ENCODE peak calls at places on chromosomes 4 and X, in nine cellular contexts. X is left ventricle myocardium inferior, I is cardiac fibroblast, D is right atrium auricular region, R is kidney epithelial cell, A is lower lobe of right lung, C is left lung, L is cardiac muscle cell, V is bronchial epithelial cell. H is an unnamed sample.

GRCh38 chrX:122586831-122587230 is 597.2 kb upstream of the GRIA3 start:
- DNase-seq in V (no peak), A (no peak), L (no peak), D (no peak), C (no peak), R (no peak), X (no peak), I (peak), H (peak)

GRCh38 chr4:16264798-16265197 is 38.5 kb upstream of the TAPT1 start:
- DNase-seq in D (no peak), A (no peak), I (peak), C (no peak), V (peak), X (no peak), L (peak), R (no peak), H (peak)

GRCh38 chrX:28910501-28910900 is 323.3 kb downstream of the IL1RAPL1 start:
- DNase-seq in C (no peak), X (no peak), L (no peak), R (no peak), A (no peak), V (no peak), I (peak), D (no peak), H (no peak)

GRCh38 chr4:57233391-57233790 is 123.2 kb upstream of the IGFBP7 start:
- DNase-seq in I (peak), V (peak), A (no peak), R (no peak), C (no peak), X (no peak), D (no peak), L (no peak), H (peak)

GRCh38 chr4:82519072-82519471 is 42.7 kb downstream of the TMEM150C start:
- DNase-seq in R (no peak), V (peak), A (no peak), X (no peak), D (no peak), C (no peak), I (peak), L (no peak), H (no peak)

GRCh38 chr4:168713193-168713592 is 216.3 kb downstream of the PALLD start:
- DNase-seq in R (no peak), X (no peak), V (no peak), C (no peak), L (peak), I (no peak), D (no peak), A (no peak), H (no peak)

GRCh38 chrX:65581661-65582339 is 47.2 kb upstream of the LAS1L start:
- DNase-seq in V (peak), R (no peak), A (no peak), C (no peak), X (peak), D (peak), L (peak), I (peak), H (peak)

GRCh38 chrX:41971346-41971745 is 48.0 kb upstream of the CASK start:
- DNase-seq in I (no peak), A (no peak), C (no peak), R (no peak), V (no peak), D (no peak), X (no peak), L (no peak), H (no peak)

GRCh38 chr4:24163314-24163713 is 273.5 kb upstream of the PPARGC1A start:
- DNase-seq in X (no peak), C (no peak), A (no peak), R (no peak), L (no peak), I (no peak), D (no peak), V (no peak), H (no peak)

GRCh38 chrX:131831185-131831520 is 191.9 kb upstream of the STK26 start:
- DNase-seq in V (no peak), I (no peak), A (no peak), C (no peak), L (no peak), D (no peak), R (no peak), X (no peak), H (no peak)

GRCh38 chr4:169617306-169617705 is 3.1 kb upstream of the CLCN3 start:
- DNase-seq in C (no peak), V (no peak), L (no peak), R (no peak), D (no peak), I (no peak), A (no peak), X (no peak), H (no peak)

GRCh38 chrX:133741303-133741702 is 244.1 kb downstream of the GPC3 start:
- DNase-seq in D (no peak), V (no peak), X (no peak), A (no peak), I (peak), C (no peak), L (no peak), R (no peak), H (no peak)

GRCh38 chrX:69238153-69238959 is 73.1 kb upstream of the PJA1 start:
- DNase-seq in D (no peak), X (peak), A (no peak), V (no peak), C (no peak), L (peak), R (no peak), I (no peak), H (no peak)

GRCh38 chrX:133335027-133335426 is 80.3 kb downstream of the GPC4 start:
- DNase-seq in A (no peak), D (no peak), R (no peak), V (peak), L (peak), I (peak), C (no peak), X (no peak), H (peak)

GRCh38 chr4:67087897-67088296 is 457.4 kb downstream of the CENPC start:
- DNase-seq in X (no peak), C (no peak), D (peak), A (no peak), R (no peak), I (peak), V (peak), L (peak), H (no peak)

GRCh38 chr4:53476232-53477037 is 99.0 kb downstream of the FIP1L1 start:
- DNase-seq in D (no peak), C (no peak), I (peak), L (no peak), R (peak), A (no peak), X (no peak), V (peak), H (peak)

GRCh38 chr4:48693856-48694574 is 86.1 kb downstream of the FRYL start:
- DNase-seq in D (no peak), L (no peak), A (no peak), V (no peak), C (no peak), X (no peak), I (no peak), R (no peak), H (no peak)

GRCh38 chr4:5809216-5809776 is 83.6 kb downstream of the CRMP1 start:
- DNase-seq in L (no peak), C (peak), X (no peak), A (no peak), V (no peak), D (no peak), R (no peak), I (no peak), H (peak)

GRCh38 chr4:15002659-15003440 is 569 bp downstream of the CPEB2 start:
- DNase-seq in X (peak), D (peak), R (no peak), V (peak), C (peak), I (peak), A (peak), L (peak), H (peak)

GRCh38 chr4:123505077-123505456 is 108.5 kb downstream of the SPRY1 start:
- DNase-seq in A (no peak), L (peak), I (peak), R (no peak), C (no peak), X (no peak), D (no peak), V (no peak), H (no peak)

GRCh38 chr4:4461850-4462249 is 74.9 kb downstream of the NSG1 start:
- DNase-seq in R (no peak), A (no peak), D (no peak), V (no peak), X (no peak), I (no peak), L (no peak), C (no peak), H (no peak)

GRCh38 chr4:21593268-21594002 is 355.1 kb downstream of the KCNIP4 start:
- DNase-seq in X (no peak), L (no peak), I (no peak), R (no peak), A (no peak), V (no peak), C (peak), D (no peak), H (peak)

GRCh38 chrX:10618911-10619310 is 1.5 kb downstream of the MID1 start:
- DNase-seq in D (no peak), V (no peak), L (peak), X (no peak), R (no peak), C (no peak), I (peak), A (no peak), H (no peak)

GRCh38 chr4:71110499-71110898 is 117.0 kb downstream of the DCK start:
- DNase-seq in I (no peak), D (no peak), X (no peak), C (no peak), A (no peak), V (no peak), R (no peak), L (no peak), H (no peak)

GRCh38 chr4:10456270-10457254 is 664 bp downstream of the ZNF518B start:
- DNase-seq in V (peak), C (peak), I (peak), R (no peak), D (no peak), X (peak), L (peak), A (peak), H (peak)

GRCh38 chr4:23857353-23857752 is 32.5 kb downstream of the PPARGC1A start:
- DNase-seq in X (no peak), A (no peak), L (no peak), D (no peak), C (no peak), V (peak), R (no peak), I (peak), H (peak)

GRCh38 chrX:18701621-18702361 is 5.7 kb upstream of the PPEF1 start:
- DNase-seq in D (no peak), R (no peak), L (no peak), X (peak), A (peak), V (peak), C (no peak), I (peak), H (no peak)

GRCh38 chr4:52545099-52546069 is 113.7 kb downstream of the USP46 start:
- DNase-seq in C (peak), R (no peak), D (peak), X (peak), A (peak), I (peak), L (peak), V (peak), H (peak)

GRCh38 chr4:24850669-24851068 is 55.3 kb downstream of the SOD3 start:
- DNase-seq in V (peak), X (no peak), C (no peak), D (no peak), I (peak), R (peak), A (no peak), L (no peak), H (peak)

DNA sequence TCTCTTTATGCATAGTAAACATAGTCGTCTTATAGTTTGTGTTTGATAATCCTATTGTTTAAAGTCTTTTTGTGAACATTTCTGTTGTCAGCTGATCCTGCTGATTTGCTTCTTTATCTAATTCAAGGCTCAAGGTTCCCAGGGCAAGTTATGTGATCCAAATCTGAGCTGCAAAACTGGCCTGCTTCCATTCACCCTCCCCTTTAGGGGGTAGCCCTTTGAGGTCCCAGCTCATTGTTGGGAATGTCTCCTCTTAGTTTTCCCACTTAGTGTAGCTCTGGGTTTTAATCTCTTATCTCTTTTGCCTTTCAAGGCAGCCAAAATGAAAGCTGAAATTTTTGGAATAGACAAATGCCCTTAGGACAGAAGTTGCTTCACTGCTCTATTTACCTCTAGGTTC is 40.2 kb upstream of the MAGED1 start:
- DNase-seq in I (no peak), D (no peak), R (no peak), A (no peak), V (no peak), X (no peak), C (no peak), L (no peak), H (no peak)
- H3K4me3 ChIP-seq in I (no peak), D (no peak), R (no peak), A (no peak), V (no peak), X (no peak), C (no peak), L (no peak), H (no peak)

GRCh38 chr4:38453253-38453881 is 210.6 kb upstream of the KLF3 start:
- DNase-seq in I (no peak), V (no peak), D (no peak), R (no peak), A (no peak), C (no peak), X (no peak), L (no peak), H (no peak)

GRCh38 chr4:38454284-38454683 is 209.7 kb upstream of the KLF3 start:
- DNase-seq in I (no peak), A (no peak), X (no peak), C (no peak), R (no peak), L (no peak), V (no peak), D (no peak), H (no peak)

GRCh38 chr4:38452009-38452408 is 212.0 kb upstream of the KLF3 start:
- DNase-seq in A (no peak), X (no peak), V (no peak), D (no peak), I (no peak), C (no peak), L (no peak), R (no peak), H (no peak)

GRCh38 chr4:38455092-38455855 is 208.7 kb upstream of the KLF3 start:
- DNase-seq in C (no peak), X (no peak), A (no peak), I (no peak), D (no peak), R (no peak), V (no peak), L (no peak), H (no peak)

DNA sequence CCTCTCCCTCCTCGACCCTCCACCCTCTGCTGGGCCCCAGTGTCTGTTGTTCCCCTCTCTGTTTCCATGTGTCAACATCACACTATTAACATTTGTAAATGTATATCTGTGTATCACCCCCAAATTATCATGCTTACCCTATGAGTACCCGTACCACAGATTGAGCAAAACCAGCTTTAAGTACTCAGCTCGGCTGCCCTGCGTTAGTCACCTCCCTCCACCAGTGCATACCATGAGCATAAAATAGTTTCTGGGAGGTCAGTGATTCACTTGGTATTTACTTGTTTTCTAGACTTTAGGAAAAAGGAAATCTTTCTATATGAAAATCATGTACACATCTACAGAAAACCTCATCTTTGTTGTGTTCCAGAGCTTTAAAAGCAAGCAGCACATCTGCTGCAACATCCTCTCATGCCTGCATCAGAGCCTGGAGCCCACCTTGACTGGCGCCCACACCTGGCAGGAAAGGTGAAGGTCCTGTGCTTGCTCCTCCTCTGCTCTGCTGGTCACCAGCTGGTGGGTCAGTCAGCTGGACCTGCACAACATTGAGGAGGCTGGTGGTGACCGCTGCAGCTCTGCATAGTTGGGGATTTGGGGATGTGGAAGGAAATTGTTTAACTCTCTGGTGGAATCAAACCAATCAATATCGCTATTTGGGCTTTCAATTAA is 214.4 kb upstream of the KLF3 start:
- DNase-seq in I (no peak), X (no peak), D (no peak), V (peak), R (no peak), L (no peak), A (no peak), C (peak), H (peak)
- TF ChIP-seq CTCF in I (no peak), X (no peak), D (no peak), V (no peak), R (peak), L (no peak), A (no peak), C (no peak), H (no peak)

GRCh38 chr4:186647821-186648220 is 75.8 kb downstream of the FAT1 start:
- DNase-seq in A (no peak), I (no peak), V (no peak), L (no peak), C (no peak), X (no peak), D (no peak), R (no peak), H (no peak)

GRCh38 chr4:186653973-186654372 is 69.7 kb downstream of the FAT1 start:
- DNase-seq in L (no peak), C (no peak), I (no peak), A (no peak), X (no peak), R (no peak), D (no peak), V (no peak), H (no peak)

GRCh38 chr4:186650401-186651180 is 73.1 kb downstream of the FAT1 start:
- DNase-seq in C (no peak), A (no peak), D (no peak), V (no peak), X (no peak), R (no peak), L (no peak), I (no peak), H (no peak)

GRCh38 chr4:186651624-186652023 is 72.0 kb downstream of the FAT1 start:
- DNase-seq in D (peak), V (no peak), C (no peak), I (peak), L (peak), X (peak), A (no peak), R (no peak), H (peak)

DNA sequence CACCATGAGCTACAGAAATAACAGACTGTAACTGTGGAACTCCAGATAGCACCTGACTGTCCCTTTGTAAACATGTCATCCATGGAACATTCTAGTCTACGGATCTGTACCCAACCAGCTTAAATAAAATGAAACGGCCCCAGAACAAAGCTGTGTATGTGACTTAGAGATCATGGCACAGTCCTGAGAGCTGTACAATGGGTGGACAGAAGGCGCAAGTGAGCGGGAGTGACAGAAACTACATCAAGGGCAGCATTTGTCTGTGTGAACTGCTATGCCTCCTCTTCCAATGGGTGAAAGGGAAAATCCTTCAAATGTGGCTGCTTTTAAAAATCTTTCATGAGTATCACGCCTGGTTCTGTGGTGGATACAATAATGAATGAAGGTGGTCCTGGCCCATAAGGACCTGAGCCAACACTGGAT is 72.5 kb downstream of the FAT1 start:
- DNase-seq in A (no peak), D (no peak), I (no peak), V (no peak), R (no peak), L (no peak), C (no peak), X (no peak), H (no peak)
- H3K4me3 ChIP-seq in A (peak), D (peak), I (peak), V (no peak), R (no peak), L (no peak), C (no peak), X (peak), H (no peak)

GRCh38 chr4:2363951-2364653 is 54.3 kb downstream of the ZFYVE28 start:
- DNase-seq in R (no peak), I (no peak), L (no peak), V (no peak), X (no peak), C (peak), D (no peak), A (peak), H (no peak)
- TF ChIP-seq CTCF in R (no peak), I (no peak), L (no peak), V (no peak), X (no peak), C (no peak), D (no peak), A (no peak), H (no peak)

GRCh38 chr4:178165251-178165650 is 723.0 kb upstream of the AGA start:
- DNase-seq in L (no peak), I (no peak), A (no peak), X (no peak), V (peak), C (no peak), R (no peak), D (no peak), H (no peak)

DNA sequence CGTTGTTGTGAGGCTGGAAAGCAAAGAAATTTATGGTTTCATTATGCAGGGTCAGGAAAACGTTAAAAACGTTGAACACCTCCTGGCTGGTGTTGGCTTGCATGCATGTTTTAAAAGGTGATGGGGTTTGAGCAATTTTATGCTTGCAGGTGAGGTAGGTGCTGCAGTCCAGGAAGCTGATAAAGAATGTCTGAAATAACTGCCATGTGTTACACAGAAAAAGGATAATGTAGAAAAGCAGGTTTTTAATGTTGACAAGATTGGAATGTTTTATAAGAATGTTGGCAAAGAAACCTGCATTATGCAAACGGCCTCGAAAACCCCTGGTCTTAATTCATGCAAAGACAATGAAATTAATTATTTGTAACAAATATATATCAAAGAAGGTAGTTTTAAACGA is 723.7 kb upstream of the AGA start:
- DNase-seq in V (peak), D (no peak), L (no peak), R (no peak), I (no peak), X (no peak), C (no peak), A (no peak), H (no peak)
- H3K4me3 ChIP-seq in V (no peak), D (no peak), L (no peak), R (no peak), I (no peak), X (no peak), C (no peak), A (no peak), H (no peak)

DNA sequence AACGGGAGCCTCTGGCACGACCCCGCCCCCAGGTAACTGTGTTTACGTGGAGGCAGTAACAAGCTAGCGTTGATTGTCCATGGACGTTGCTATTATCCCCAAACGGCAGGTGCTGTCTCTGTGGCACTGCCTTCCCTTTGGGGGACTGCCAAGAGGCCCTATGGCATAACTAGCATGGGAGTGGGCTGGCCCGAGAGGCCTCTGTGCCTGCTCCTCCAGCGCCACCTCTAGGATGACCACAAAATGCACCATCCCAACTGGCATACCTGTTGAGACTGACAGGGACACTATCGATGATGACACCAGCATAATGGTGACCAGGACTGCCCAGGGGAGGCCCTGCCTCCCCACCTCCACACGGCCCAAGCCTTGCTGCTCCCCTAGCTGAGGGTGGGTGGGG is 1.5 kb downstream of the SRPK3 start:
- DNase-seq in R (no peak), D (no peak), L (no peak), A (no peak), I (no peak), X (no peak), C (no peak), V (no peak), H (no peak)
- TF ChIP-seq CTCF in R (no peak), D (no peak), L (no peak), A (no peak), I (no peak), X (no peak), C (no peak), V (no peak), H (no peak)

GRCh38 chrX:47898024-47898423 is 61.3 kb downstream of the ZNF81 start:
- DNase-seq in A (no peak), D (no peak), R (no peak), L (no peak), V (no peak), C (no peak), I (no peak), X (no peak), H (no peak)
- H3K4me3 ChIP-seq in A (no peak), D (no peak), R (no peak), L (no peak), V (no peak), C (no peak), I (no peak), X (no peak), H (no peak)

H was measured in foreskin fibroblast.